ENCODE peak calls at places on chromosome 3, in nine cellular contexts. I is Daoy; S is AG09319; P is NCI-H187; O is T-helper 1 cell; N is C1 segment of cervical spinal cord; B is BJ; X is stimulated activated CD8-positive, alpha-beta memory T cell treated with anti-CD3 and anti-CD28 coated beads, Interleukin-2, amount 100 ng/mL, for 48 hours; A is GM23338. F is an unnamed sample.

GRCh38 chr3:49721861-49722781 is 1.6 kb downstream of the GMPPB start:
- DNase-seq in I (no peak), S (no peak), P (no peak), O (no peak), N (no peak), B (no peak), X (no peak), A (no peak), F (no peak)

GRCh38 chr3:136193273-136194043 is 2.7 kb downstream of the MSL2 start:
- DNase-seq in I (peak), S (no peak), P (no peak), O (peak), N (no peak), B (no peak), X (no peak), A (no peak), F (no peak)

GRCh38 chr3:126345231-126345630 is 12.0 kb downstream of the KLF15 start:
- DNase-seq in I (no peak), S (no peak), P (no peak), O (no peak), N (no peak), B (no peak), X (no peak), A (no peak), F (no peak)

GRCh38 chr3:52820741-52821140 is 9.7 kb downstream of the ITIH4 start:
- DNase-seq in I (peak), S (no peak), P (no peak), O (peak), N (no peak), B (no peak), X (peak), A (peak), F (peak)

GRCh38 chr3:166171695-166172094 is 334.5 kb upstream of the BCHE start:
- DNase-seq in I (no peak), S (no peak), P (no peak), O (no peak), N (no peak), B (no peak), X (no peak), A (no peak), F (no peak)

GRCh38 chr3:71949403-71949802 is 164.5 kb upstream of the PROK2 start:
- DNase-seq in I (peak), S (no peak), P (no peak), O (no peak), N (no peak), B (no peak), X (no peak), A (no peak), F (no peak)

GRCh38 chr3:131477813-131478212 is 25.0 kb downstream of the MRPL3 start:
- DNase-seq in I (no peak), S (no peak), P (no peak), O (no peak), N (no peak), B (no peak), X (no peak), A (no peak), F (no peak)

GRCh38 chr3:16480861-16481569 is 32.5 kb downstream of the RFTN1 start:
- DNase-seq in I (no peak), S (no peak), P (no peak), O (peak), N (no peak), B (peak), X (no peak), A (peak), F (no peak)

GRCh38 chr3:110958476-110959147 is 113.0 kb upstream of the NECTIN3 start:
- DNase-seq in I (no peak), S (no peak), P (no peak), O (no peak), N (no peak), B (no peak), X (no peak), A (no peak), F (no peak)

GRCh38 chr3:48068886-48069285 is 52.7 kb upstream of the MAP4 start:
- DNase-seq in I (no peak), S (no peak), P (no peak), O (no peak), N (no peak), B (no peak), X (no peak), A (no peak), F (no peak)

GRCh38 chr3:171260899-171261298 is 199.3 kb downstream of the TNIK start:
- DNase-seq in I (no peak), S (no peak), P (no peak), O (no peak), N (no peak), B (no peak), X (no peak), A (no peak), F (no peak)

GRCh38 chr3:30083315-30083714 is 523.1 kb upstream of the TGFBR2 start:
- DNase-seq in I (no peak), S (no peak), P (no peak), O (no peak), N (no peak), B (no peak), X (no peak), A (no peak), F (no peak)

GRCh38 chr3:102205647-102206046 is 229.2 kb upstream of the ZPLD1 start:
- DNase-seq in I (no peak), S (no peak), P (no peak), O (no peak), N (no peak), B (no peak), X (no peak), A (no peak), F (no peak)

GRCh38 chr3:105788548-105789036 is 80.2 kb downstream of the CBLB start:
- DNase-seq in I (no peak), S (no peak), P (no peak), O (no peak), N (no peak), B (no peak), X (no peak), A (no peak), F (no peak)

GRCh38 chr3:8663177-8664061 is 18.8 kb upstream of the SSUH2 start:
- DNase-seq in I (peak), S (peak), P (peak), O (peak), N (no peak), B (no peak), X (peak), A (peak), F (peak)